ENCODE peak calls at places on chromosomes 2 and 18, in four cellular contexts. One of them, this sample, is unnamed.

GRCh38 chr18:59634096-59634495 is 63.1 kb downstream of the CCBE1 start:
- DNase-seq in left ventricle myocardium inferior: no peak
- DNase-seq in smooth muscle cell of the brain vasculature: peak; percentile 64
- DNase-seq in germinal center: no peak
- DNase-seq in this sample: no peak

GRCh38 chr2:217945530-217945929 is 57.3 kb downstream of the TNS1 start:
- DNase-seq in smooth muscle cell of the brain vasculature: no peak
- DNase-seq in germinal center: no peak
- DNase-seq in left ventricle myocardium inferior: no peak
- DNase-seq in this sample: no peak

GRCh38 chr2:25788457-25788856 is 89.8 kb downstream of the ASXL2 start:
- DNase-seq in left ventricle myocardium inferior: no peak
- DNase-seq in smooth muscle cell of the brain vasculature: no peak
- DNase-seq in germinal center: no peak
- DNase-seq in this sample: no peak

GRCh38 chr2:96100893-96101304 is 15.5 kb downstream of the ADRA2B start:
- DNase-seq in germinal center: no peak
- DNase-seq in left ventricle myocardium inferior: no peak
- DNase-seq in smooth muscle cell of the brain vasculature: no peak
- DNase-seq in this sample: no peak

GRCh38 chr18:63887424-63887823 is at the start of gene SERPINB2:
- DNase-seq in left ventricle myocardium inferior: no peak
- DNase-seq in smooth muscle cell of the brain vasculature: no peak
- DNase-seq in germinal center: no peak
- DNase-seq in this sample: no peak

GRCh38 chr2:235098273-235098672 is 146.5 kb downstream of the SH3BP4 start:
- DNase-seq in smooth muscle cell of the brain vasculature: no peak
- DNase-seq in germinal center: no peak
- DNase-seq in left ventricle myocardium inferior: no peak
- DNase-seq in this sample: no peak

GRCh38 chr2:120236791-120237190 is 13.6 kb upstream of the TMEM185B start:
- DNase-seq in germinal center: no peak
- DNase-seq in smooth muscle cell of the brain vasculature: no peak
- DNase-seq in left ventricle myocardium inferior: no peak
- DNase-seq in this sample: no peak

GRCh38 chr18:54388203-54389142 is 30.8 kb downstream of the C18orf54 start:
- DNase-seq in germinal center: no peak
- DNase-seq in left ventricle myocardium inferior: no peak
- DNase-seq in smooth muscle cell of the brain vasculature: peak; percentile 33
- DNase-seq in this sample: no peak

GRCh38 chr18:27696148-27696547 is 480.8 kb downstream of the CDH2 start:
- DNase-seq in germinal center: no peak
- DNase-seq in left ventricle myocardium inferior: no peak
- DNase-seq in smooth muscle cell of the brain vasculature: no peak
- DNase-seq in this sample: no peak

GRCh38 chr18:6058941-6059340 is 163.6 kb upstream of the TMEM200C start:
- DNase-seq in smooth muscle cell of the brain vasculature: no peak
- DNase-seq in left ventricle myocardium inferior: peak; percentile 42
- DNase-seq in germinal center: no peak
- DNase-seq in this sample: no peak

GRCh38 chr2:154758871-154759270 is 60.4 kb downstream of the KCNJ3 start:
- DNase-seq in germinal center: no peak
- DNase-seq in left ventricle myocardium inferior: no peak
- DNase-seq in smooth muscle cell of the brain vasculature: no peak
- DNase-seq in this sample: no peak

GRCh38 chr2:10405441-10405840 is 42.7 kb downstream of the ODC1 start:
- DNase-seq in left ventricle myocardium inferior: peak; percentile 47
- DNase-seq in smooth muscle cell of the brain vasculature: peak; percentile 57
- DNase-seq in germinal center: no peak
- DNase-seq in this sample: peak; percentile 44

GRCh38 chr18:50654658-50655550 is 95.0 kb downstream of the MAPK4 start:
- DNase-seq in smooth muscle cell of the brain vasculature: no peak
- DNase-seq in left ventricle myocardium inferior: peak; percentile 49
- DNase-seq in germinal center: no peak
- DNase-seq in this sample: peak; percentile 65

GRCh38 chr2:12083713-12084420 is 337.4 kb downstream of the LPIN1 start:
- DNase-seq in smooth muscle cell of the brain vasculature: no peak
- DNase-seq in germinal center: no peak
- DNase-seq in left ventricle myocardium inferior: no peak
- DNase-seq in this sample: no peak

GRCh38 chr2:39018633-39019032 is 102.2 kb downstream of the SOS1 start:
- DNase-seq in germinal center: no peak
- DNase-seq in left ventricle myocardium inferior: no peak
- DNase-seq in smooth muscle cell of the brain vasculature: no peak
- DNase-seq in this sample: no peak

GRCh38 chr2:96498023-96498431 is 7.1 kb downstream of the NEURL3 start:
- DNase-seq in smooth muscle cell of the brain vasculature: no peak
- DNase-seq in germinal center: no peak
- DNase-seq in left ventricle myocardium inferior: no peak
- DNase-seq in this sample: no peak